ENCODE peak calls at places on chromosomes 13 and 19, in five cellular contexts. S is CD4-positive, alpha-beta T cell; W is AG09309; P is right lobe of liver; T is nephron progenitor cell. G is an unnamed sample.

GRCh38 chr13:28357846-28358496 is 137.0 kb downstream of the FLT1 start:
- DNase-seq in S (no peak), W (no peak), P (no peak), T (no peak), G (no peak)

GRCh38 chr19:51726049-51726448 is 2.3 kb upstream of the HAS1 start:
- DNase-seq in S (no peak), W (peak), P (no peak), T (no peak), G (no peak)

GRCh38 chr13:84606616-84607015 is 724.3 kb upstream of the SLITRK1 start:
- DNase-seq in S (no peak), W (no peak), P (no peak), T (no peak), G (no peak)

GRCh38 chr13:34011552-34012085 is 193.7 kb downstream of the RFC3 start:
- DNase-seq in S (no peak), W (no peak), P (peak), T (no peak), G (no peak)

GRCh38 chr13:42548731-42549554 is 25.0 kb upstream of the TNFSF11 start:
- DNase-seq in S (no peak), W (no peak), P (no peak), T (peak), G (peak)

GRCh38 chr19:17113127-17113785 is 37.7 kb downstream of the MYO9B start:
- DNase-seq in S (no peak), W (no peak), P (peak), T (no peak), G (peak)

GRCh38 chr19:8695911-8696310 is 2.7 kb downstream of the ACTL9 start:
- DNase-seq in S (no peak), W (no peak), P (no peak), T (no peak), G (no peak)

GRCh38 chr19:19134687-19135158 is 3.6 kb downstream of the TMEM161A start:
- DNase-seq in S (no peak), W (no peak), P (peak), T (peak), G (no peak)

GRCh38 chr19:58518261-58519086 is 1.1 kb downstream of the ZBTB45 start:
- DNase-seq in S (no peak), W (no peak), P (no peak), T (no peak), G (no peak)
- TF ChIP-seq CTCF in S (no peak), W (no peak), P (peak), T (no peak), G (no peak)

DNA sequence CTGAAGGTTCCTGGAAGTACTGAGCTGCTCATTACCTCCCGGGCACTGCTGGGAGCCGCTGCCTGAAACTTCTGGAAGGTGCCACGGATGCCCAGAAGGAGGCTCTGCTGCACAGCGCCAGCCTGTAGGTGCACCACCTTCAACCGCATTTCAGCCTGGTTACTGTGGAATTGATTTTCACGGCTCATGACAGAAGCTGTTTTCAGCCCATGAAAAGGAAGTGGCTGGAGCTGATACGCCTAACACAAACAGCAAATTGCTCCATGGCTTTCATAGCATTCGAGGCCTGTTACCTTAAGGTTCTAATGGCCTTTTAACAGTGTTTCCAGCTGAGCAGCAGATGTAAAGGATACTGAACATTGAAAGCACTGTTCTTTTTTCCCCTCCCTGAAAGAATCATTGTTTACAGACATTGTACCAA is 22.0 kb downstream of the GPC6 start:
- DNase-seq in S (no peak), W (no peak), P (peak), T (peak), G (no peak)
- TF ChIP-seq CTCF in S (no peak), W (peak), P (peak), T (peak), G (no peak)

DNA sequence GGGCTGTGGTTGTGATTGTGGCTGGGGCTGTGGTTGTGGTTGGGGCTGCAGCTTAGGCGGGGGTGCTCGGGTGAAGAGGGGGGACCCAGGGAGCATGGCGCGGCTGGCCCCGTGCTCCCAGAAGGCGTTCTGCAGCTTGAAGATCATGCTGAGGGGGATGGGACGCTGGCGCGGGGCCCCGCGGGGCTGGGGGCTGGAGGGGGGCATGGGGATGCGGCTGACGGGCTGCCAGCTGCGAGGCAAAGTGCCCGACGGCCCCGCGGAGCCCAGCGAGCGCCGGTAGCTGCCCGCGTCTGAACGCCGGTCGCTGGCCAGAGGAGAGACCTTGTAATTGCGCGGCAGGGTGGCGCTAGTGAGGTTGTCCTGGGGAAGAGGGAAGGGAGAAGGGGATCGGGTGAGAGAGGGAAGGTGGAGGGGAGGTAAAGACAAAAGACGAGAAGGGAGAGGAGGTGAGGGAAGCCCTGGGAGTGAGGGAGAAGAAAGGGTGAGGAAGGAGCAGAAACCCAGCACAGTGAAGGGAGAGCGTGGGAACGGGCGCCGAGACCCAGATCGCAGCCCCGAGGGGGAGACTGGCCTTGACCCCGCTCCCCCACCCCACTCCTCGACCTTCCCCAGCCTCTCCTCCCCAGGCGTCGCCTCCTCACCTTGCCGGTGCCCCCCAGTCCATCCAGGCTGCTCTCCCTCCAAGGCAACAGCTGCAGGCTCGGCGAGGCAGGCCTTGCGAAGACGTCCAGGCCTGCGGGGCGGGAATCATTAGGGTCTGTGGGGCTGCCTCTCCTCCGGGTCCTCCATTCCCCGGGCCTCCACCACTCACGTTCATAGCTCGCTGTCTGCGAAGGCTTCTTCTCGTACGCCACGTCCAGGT is 9.1 kb downstream of the PPP1R13L start:
- DNase-seq in S (no peak), W (no peak), P (no peak), T (peak), G (no peak)
- TF ChIP-seq CTCF in S (no peak), W (no peak), P (no peak), T (no peak), G (no peak)

GRCh38 chr13:112067121-112067741 is at the start of gene SOX1:
- DNase-seq in S (no peak), W (no peak), P (no peak), T (peak), G (no peak)

GRCh38 chr13:112065521-112065866 is 1.5 kb upstream of the SOX1 start:
- DNase-seq in S (no peak), W (no peak), P (no peak), T (peak), G (no peak)

GRCh38 chr13:112064222-112064621 is 2.7 kb upstream of the SOX1 start:
- DNase-seq in S (no peak), W (no peak), P (no peak), T (no peak), G (no peak)

GRCh38 chr13:112066624-112067004 is 335 bp upstream of the SOX1 start:
- DNase-seq in S (peak), W (no peak), P (no peak), T (peak), G (peak)

DNA sequence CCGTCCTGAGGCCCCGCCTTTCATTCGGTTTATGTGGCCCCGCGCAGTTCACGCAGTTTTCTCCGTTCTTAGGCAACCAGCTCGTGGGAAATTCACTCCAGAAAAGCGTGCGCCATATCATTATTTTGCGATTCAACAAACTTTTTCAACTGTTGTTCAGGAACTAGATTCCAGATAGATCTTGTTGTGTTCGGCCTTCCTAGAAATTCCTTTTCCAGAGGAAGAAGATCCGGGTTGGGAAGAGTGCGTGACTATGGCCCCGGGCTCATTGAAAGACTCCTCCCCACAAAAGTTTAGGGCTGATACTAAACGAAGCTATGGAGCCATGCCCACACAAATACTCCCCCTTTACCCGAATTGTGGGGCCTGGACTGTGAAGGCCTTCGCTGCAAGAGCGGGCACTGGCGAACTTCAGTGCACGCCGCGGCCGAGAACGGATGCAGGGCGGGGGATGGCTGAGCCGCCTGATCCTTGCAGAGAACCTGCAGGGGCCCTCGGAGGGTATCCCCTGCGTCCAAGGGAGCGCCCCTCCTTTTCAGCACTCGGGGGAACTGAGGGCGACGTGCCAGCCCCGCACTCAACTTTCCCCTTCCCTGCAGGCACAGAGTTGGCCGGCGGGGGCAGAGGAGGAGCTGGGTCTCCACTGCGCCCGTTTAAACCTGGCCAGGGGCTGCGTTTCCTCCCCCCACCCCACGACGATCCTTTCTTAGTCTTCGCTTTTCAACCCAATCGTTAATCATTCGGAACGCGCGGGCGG is 904 bp upstream of the SOX1 start:
- DNase-seq in S (no peak), W (no peak), P (no peak), T (no peak), G (no peak)
- TF ChIP-seq CTCF in S (no peak), W (no peak), P (no peak), T (no peak), G (no peak)

GRCh38 chr13:46126552-46127171 is 21.8 kb upstream of the CPB2 start:
- DNase-seq in S (peak), W (peak), P (peak), T (peak), G (peak)
- TF ChIP-seq CTCF in S (peak), W (peak), P (peak), T (peak), G (peak)

GRCh38 chr19:47745010-47745901 is at the start of gene NOP53:
- DNase-seq in S (peak), W (peak), P (peak), T (peak), G (peak)
- TF ChIP-seq CTCF in S (no peak), W (no peak), P (no peak), T (no peak), G (no peak)

GRCh38 chr19:42175335-42175734 is 42.1 kb downstream of the DEDD2 start:
- DNase-seq in S (no peak), W (no peak), P (no peak), T (no peak), G (no peak)

GRCh38 chr19:42176649-42176989 is 40.9 kb downstream of the DEDD2 start:
- DNase-seq in S (no peak), W (no peak), P (no peak), T (no peak), G (no peak)

GRCh38 chr19:42177686-42178019 is 39.8 kb downstream of the DEDD2 start:
- DNase-seq in S (no peak), W (no peak), P (no peak), T (no peak), G (no peak)

GRCh38 chr19:42176990-42177685 is 40.3 kb downstream of the DEDD2 start:
- DNase-seq in S (peak), W (no peak), P (peak), T (peak), G (peak)

DNA sequence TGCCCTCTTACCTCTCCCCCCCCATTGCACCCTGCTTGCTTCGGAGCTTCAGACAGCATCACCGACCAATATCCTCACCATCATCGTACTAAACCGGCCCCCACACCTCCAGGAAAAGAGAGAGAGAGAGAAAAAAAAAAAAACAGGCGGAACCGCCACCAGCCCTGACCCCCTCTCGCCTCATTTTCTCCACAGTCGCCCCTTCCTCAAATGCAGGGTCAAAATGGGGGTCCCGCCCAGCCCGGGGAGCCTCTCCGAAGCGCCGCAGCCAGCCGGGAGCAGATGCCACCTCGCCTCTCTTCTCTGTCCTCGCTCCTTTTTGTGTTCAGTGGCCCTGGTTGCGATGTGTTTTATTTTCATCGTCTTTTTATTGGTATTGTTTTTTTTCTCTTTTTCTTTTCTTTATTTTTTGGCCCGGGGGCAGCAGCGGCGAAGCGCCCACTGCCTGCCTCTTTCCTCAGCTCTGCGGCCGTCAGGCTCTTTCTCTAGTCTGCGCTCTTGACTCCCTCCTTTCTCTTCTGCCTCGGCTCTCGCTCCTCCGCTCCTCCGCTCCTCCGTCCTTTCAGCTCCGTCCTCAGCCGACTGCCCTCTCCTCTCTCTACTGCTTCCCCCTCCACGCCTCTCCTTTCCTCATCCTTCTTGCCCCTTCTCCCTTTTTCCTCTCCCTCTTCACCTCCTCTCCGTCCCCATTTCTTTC is 41.4 kb downstream of the DEDD2 start:
- DNase-seq in S (no peak), W (no peak), P (no peak), T (no peak), G (no peak)
- TF ChIP-seq CTCF in S (no peak), W (no peak), P (no peak), T (no peak), G (no peak)

DNA sequence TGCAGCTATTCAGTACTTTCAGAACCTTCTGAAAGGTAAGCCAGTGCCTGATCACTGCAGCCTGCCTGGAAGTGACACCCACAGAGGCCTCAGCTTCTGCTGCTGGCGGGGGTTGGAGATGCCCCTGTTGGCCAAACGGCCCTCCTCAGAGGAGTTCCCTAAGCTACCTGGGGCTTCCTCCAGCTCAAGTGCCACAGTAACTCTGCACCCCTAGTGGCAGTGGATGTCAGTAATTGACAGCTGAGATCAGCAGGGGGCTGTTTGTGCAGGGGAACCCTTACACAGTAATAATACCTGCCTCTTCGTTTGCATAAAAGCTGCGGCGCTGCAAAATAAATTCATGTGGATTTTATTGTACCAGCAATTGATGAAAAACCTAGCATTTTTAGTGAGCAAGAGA is 28.9 kb downstream of the TDRD12 start:
- DNase-seq in S (no peak), W (no peak), P (no peak), T (no peak), G (no peak)
- TF ChIP-seq CTCF in S (peak), W (no peak), P (no peak), T (peak), G (no peak)